ENCODE peak calls at places on chromosomes 6 and 20, in ten cellular contexts. Y, D, K, V, I, W, N, T, P and U are unnamed samples.

GRCh38 chr6:151082079-151082478 is 157.7 kb upstream of the AKAP12 start:
- DNase-seq in Y (no peak), D (no peak), K (no peak), V (no peak), I (no peak), W (no peak), N (no peak), T (no peak), P (no peak), U (no peak)

GRCh38 chr6:12636336-12636735 is 80.2 kb upstream of the PHACTR1 start:
- DNase-seq in Y (no peak), D (no peak), K (no peak), V (no peak), I (no peak), W (no peak), N (no peak), T (no peak), P (no peak), U (peak; percentile 38)

GRCh38 chr6:29941476-29941875 is 856 bp upstream of the HLA-A start:
- DNase-seq in Y (no peak), D (no peak), K (no peak), V (no peak), I (peak; percentile 24), W (no peak), N (no peak), T (no peak), P (no peak), U (no peak)

GRCh38 chr6:136072691-136073090 is 177.4 kb downstream of the MTFR2 start:
- DNase-seq in Y (no peak), D (no peak), K (no peak), V (no peak), I (no peak), W (peak; percentile 69), N (no peak), T (no peak), P (no peak), U (no peak)

GRCh38 chr6:13762648-13763441 is 51.2 kb upstream of the RANBP9 start:
- DNase-seq in Y (peak; percentile 3), D (no peak), K (peak; percentile 81), V (peak; percentile 39), I (peak; percentile 97), W (no peak), N (no peak), T (no peak), P (no peak), U (peak; percentile 42)

GRCh38 chr20:23358923-23359572 is 2.9 kb upstream of the GZF1 start:
- DNase-seq in Y (no peak), D (peak; percentile 43), K (no peak), V (no peak), I (no peak), W (no peak), N (no peak), T (no peak), P (no peak), U (no peak)

GRCh38 chr6:169960003-169960344 is 208.6 kb downstream of the ERMARD start:
- DNase-seq in Y (no peak), D (peak; percentile 0), K (no peak), V (no peak), I (no peak), W (no peak), N (no peak), T (no peak), P (no peak), U (no peak)

GRCh38 chr6:16236648-16237199 is 1.7 kb upstream of the GMPR start:
- DNase-seq in Y (no peak), D (peak; percentile 29), K (peak; percentile 21), V (peak; percentile 77), I (peak; percentile 84), W (no peak), N (peak; percentile 83), T (no peak), P (no peak), U (peak; percentile 58)

GRCh38 chr20:43904778-43905177 is 9.9 kb upstream of the TOX2 start:
- DNase-seq in Y (no peak), D (no peak), K (no peak), V (no peak), I (no peak), W (no peak), N (no peak), T (no peak), P (no peak), U (no peak)

GRCh38 chr6:37946021-37946420 is 126.5 kb downstream of the ZFAND3 start:
- DNase-seq in Y (no peak), D (no peak), K (no peak), V (no peak), I (no peak), W (no peak), N (no peak), T (no peak), P (no peak), U (no peak)

GRCh38 chr6:7505196-7505699 is 36.2 kb upstream of the DSP start:
- DNase-seq in Y (no peak), D (no peak), K (no peak), V (peak; percentile 83), I (peak; percentile 12), W (peak; percentile 41), N (peak; percentile 85), T (no peak), P (peak; percentile 77), U (peak; percentile 55)

GRCh38 chr6:44701637-44702101 is 314.2 kb downstream of the CDC5L start:
- DNase-seq in Y (no peak), D (no peak), K (no peak), V (no peak), I (no peak), W (peak; percentile 57), N (no peak), T (no peak), P (peak; percentile 53), U (no peak)

GRCh38 chr6:43623880-43624785 is 4.9 kb downstream of the GTPBP2 start:
- DNase-seq in Y (no peak), D (no peak), K (no peak), V (no peak), I (no peak), W (no peak), N (no peak), T (peak; percentile 51), P (no peak), U (no peak)

GRCh38 chr6:47420394-47421371 is 56.9 kb upstream of the CD2AP start:
- DNase-seq in Y (no peak), D (peak; percentile 43), K (no peak), V (no peak), I (peak; percentile 45), W (no peak), N (no peak), T (no peak), P (no peak), U (no peak)

DNA sequence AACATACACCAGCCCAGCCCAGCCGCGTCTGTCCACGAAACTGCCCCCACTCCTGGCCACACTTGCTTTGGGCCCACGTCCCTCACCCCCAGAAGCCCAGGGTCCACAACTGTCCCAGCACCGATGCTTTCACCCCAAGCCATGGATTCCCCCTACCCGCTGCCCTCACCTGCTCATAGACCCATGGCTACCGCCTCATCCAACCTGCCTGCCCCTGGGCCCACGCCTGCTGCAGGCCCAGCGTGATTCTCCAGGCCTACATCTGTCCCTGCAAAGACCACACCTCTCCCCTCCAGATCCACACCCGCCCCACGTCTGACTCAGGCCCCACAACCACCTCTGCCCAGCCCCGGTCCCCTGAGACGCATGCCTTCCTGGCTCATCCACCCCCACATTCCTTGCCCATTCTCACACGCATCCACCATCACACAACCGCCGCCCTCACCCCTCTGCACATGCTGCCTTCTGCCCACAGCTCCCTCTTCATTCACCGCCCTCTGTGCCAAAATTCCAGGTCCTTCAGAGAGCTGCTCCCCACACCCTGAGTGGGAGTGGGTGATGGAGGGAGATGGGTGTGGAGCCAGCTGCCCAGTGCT is 86.7 kb downstream of the GRM4 start:
- DNase-seq in Y (no peak), D (no peak), K (no peak), V (no peak), I (no peak), W (no peak), N (no peak), T (no peak), P (no peak), U (no peak)
- H3K27me3 ChIP-seq in Y (peaks cover 22% of the 10 kb centered on the region), D (no peaks in the 10 kb centered on the region), K (peaks cover 38% of the 10 kb centered on the region), V (no peaks in the 10 kb centered on the region), I (peaks cover 10% of the 10 kb centered on the region), W (peaks cover 17% of the 10 kb centered on the region), N (peaks cover 12% of the 10 kb centered on the region), T (peaks cover 25% of the 10 kb centered on the region), P (no peaks in the 10 kb centered on the region), U (no peaks in the 10 kb centered on the region)

DNA sequence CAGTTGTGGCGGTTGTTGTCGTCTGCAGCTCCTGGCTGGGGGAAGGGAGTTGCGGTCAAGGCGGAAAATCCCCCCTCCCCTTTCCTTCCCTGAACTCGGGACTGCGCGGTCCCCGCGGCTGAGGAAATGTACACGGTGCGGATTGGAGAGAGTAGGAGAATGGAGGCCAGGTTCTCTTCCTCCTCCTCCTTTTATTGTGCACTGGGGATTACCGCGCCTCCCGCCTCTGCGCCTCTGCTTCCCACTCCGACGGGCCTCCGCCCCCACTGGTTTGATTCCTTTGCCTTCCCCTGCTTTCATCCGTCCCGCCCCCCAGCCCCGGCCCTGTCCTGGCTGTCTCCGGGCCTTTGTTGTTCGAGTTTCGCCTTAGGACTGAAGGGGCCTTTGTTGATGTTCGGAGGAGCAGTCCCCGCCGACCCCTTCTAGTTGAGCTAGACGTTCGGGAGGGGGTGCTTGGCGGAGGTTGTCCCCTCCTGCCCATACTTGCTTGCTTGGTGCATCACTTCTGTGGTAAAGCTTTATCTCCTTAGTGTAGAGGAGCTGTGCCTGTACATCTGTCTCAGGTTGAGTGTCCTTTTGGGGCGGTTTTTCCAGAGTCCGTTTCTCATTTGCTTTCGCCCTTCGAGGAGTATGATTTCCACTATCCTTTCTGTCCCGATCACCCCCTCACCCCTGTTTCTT is 695 bp downstream of the ZNF292 start:
- DNase-seq in Y (peak; percentile 23), D (peak; percentile 27), K (no peak), V (peak; percentile 54), I (peak; percentile 36), W (peak; percentile 55), N (peak; percentile 63), T (peak; percentile 60), P (peak; percentile 85), U (peak; percentile 64)
- TF ChIP-seq CTCF in Y (no peak), D (no peak), K (no peak), V (no peak), I (no peak), W (no peak), N (no peak), T (no peak), P (no peak), U (no peak)

DNA sequence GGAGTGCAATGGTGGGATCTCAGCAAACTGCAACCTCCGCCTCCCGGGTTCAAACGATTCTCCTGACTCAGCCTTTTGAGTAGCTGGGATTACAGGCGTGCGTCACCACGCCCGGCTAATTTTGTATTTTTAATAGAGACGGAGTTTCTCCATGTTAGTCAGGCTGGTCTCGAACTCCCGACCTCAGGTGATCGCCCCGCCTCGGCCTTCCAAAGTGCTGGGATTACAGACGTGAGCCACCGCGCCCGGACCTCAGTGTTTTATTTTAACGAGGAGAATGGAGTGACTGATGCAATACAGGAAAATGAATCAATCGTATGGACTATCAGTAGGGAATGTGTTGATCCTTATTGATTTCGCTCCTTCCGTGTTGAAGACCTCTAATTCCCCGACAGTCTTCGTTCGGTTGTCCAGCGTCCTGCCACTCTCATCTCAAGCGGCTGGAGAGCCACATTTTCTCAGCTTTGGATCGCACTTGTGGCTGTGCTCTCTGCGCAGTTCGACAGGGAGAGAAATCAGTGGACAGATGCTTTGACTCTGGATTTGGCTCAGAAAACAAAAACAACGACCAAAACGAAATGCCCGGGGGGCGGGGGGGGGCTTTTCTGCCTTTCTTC is 166.2 kb downstream of the TRIM27 start:
- DNase-seq in Y (no peak), D (no peak), K (no peak), V (no peak), I (no peak), W (no peak), N (no peak), T (no peak), P (peak; percentile 69), U (no peak)
- H3K4me3 ChIP-seq in Y (no peak overlapping the region), D (no peak overlapping the region), K (no peak overlapping the region), V (no peak overlapping the region), I (no peak overlapping the region), W (no peak overlapping the region), N (no peak overlapping the region), T (no peak overlapping the region), P (peak overlapping the region; percentile 67), U (no peak overlapping the region)

GRCh38 chr6:167573461-167574215 is 248.8 kb downstream of the TTLL2 start:
- DNase-seq in Y (no peak), D (no peak), K (no peak), V (no peak), I (no peak), W (no peak), N (no peak), T (no peak), P (no peak), U (no peak)
- H3K27me3 ChIP-seq in Y (no peaks in the 10 kb centered on the region), D (no peaks in the 10 kb centered on the region), K (no peaks in the 10 kb centered on the region), V (no peaks in the 10 kb centered on the region), I (no peaks in the 10 kb centered on the region), W (no peaks in the 10 kb centered on the region), N (no peaks in the 10 kb centered on the region), T (no peaks in the 10 kb centered on the region), P (no peaks in the 10 kb centered on the region), U (no peaks in the 10 kb centered on the region)